ENCODE peak calls at places on chromosomes 5 and 9, in five cellular contexts. Q, A, L, S and P are unnamed samples.

GRCh38 chr9:114898741-114899140 is 31.6 kb downstream of the TNFSF8 start:
- DNase-seq in Q (no peak), A (peak; percentile 59), L (no peak), S (peak; percentile 57), P (no peak)

GRCh38 chr5:134553816-134554215 is 28.3 kb downstream of the JADE2 start:
- DNase-seq in Q (no peak), A (no peak), L (no peak), S (no peak), P (no peak)

GRCh38 chr5:103469288-103470065 is 93.1 kb downstream of the NUDT12 start:
- DNase-seq in Q (no peak), A (no peak), L (no peak), S (no peak), P (no peak)

GRCh38 chr5:73419414-73420390 is 28.9 kb downstream of the FOXD1 start:
- DNase-seq in Q (no peak), A (peak; percentile 28), L (no peak), S (no peak), P (no peak)

GRCh38 chr9:125407432-125407973 is 145.9 kb downstream of the GAPVD1 start:
- DNase-seq in Q (no peak), A (no peak), L (no peak), S (no peak), P (no peak)

GRCh38 chr9:128845186-128845931 is 15.8 kb upstream of the SPOUT1 start:
- DNase-seq in Q (peak; percentile 75), A (no peak), L (peak; percentile 56), S (no peak), P (no peak)

GRCh38 chr9:97567182-97567893 is 65.8 kb downstream of the TSTD2 start:
- DNase-seq in Q (no peak), A (peak; percentile 17), L (no peak), S (no peak), P (peak; percentile 41)

GRCh38 chr5:128784726-128785125 is 180.6 kb upstream of the SLC27A6 start:
- DNase-seq in Q (no peak), A (no peak), L (no peak), S (no peak), P (no peak)

DNA sequence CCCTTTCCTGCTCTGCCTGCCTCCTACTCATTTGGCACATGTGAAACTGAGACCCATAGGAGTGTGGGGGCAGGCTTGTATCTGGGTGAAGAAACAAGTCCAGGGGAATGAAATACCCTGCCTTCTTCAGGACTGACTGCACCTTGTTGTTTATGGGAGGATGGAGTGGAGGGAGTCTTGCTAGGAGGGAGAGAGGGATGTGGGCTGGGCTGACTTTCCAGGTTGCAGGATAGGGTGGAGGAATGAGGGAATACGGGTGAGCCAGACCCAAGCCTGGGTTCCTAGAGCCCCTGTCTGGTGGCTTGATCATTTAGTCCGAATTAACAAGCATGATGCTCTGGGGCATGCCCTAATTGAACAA is 3.3 kb downstream of the CXXC5 start:
- DNase-seq in Q (no peak), A (no peak), L (no peak), S (no peak), P (no peak)
- H3K4me1 ChIP-seq in Q (peaks cover 56% of the 10 kb centered on the region), A (peaks cover 74% of the 10 kb centered on the region), L (peaks cover 52% of the 10 kb centered on the region), S (peaks cover 52% of the 10 kb centered on the region), P (peaks cover 75% of the 10 kb centered on the region)

GRCh38 chr5:170337055-170337454 is 39.5 kb upstream of the LCP2 start:
- DNase-seq in Q (no peak), A (no peak), L (no peak), S (no peak), P (no peak)

GRCh38 chr5:170338272-170338671 is 40.7 kb upstream of the LCP2 start:
- DNase-seq in Q (no peak), A (no peak), L (no peak), S (no peak), P (no peak)

GRCh38 chr5:170341545-170341944 is 44.0 kb upstream of the LCP2 start:
- DNase-seq in Q (no peak), A (no peak), L (no peak), S (no peak), P (no peak)

GRCh38 chr5:170339780-170340167 is 42.2 kb upstream of the LCP2 start:
- DNase-seq in Q (no peak), A (no peak), L (no peak), S (no peak), P (no peak)

DNA sequence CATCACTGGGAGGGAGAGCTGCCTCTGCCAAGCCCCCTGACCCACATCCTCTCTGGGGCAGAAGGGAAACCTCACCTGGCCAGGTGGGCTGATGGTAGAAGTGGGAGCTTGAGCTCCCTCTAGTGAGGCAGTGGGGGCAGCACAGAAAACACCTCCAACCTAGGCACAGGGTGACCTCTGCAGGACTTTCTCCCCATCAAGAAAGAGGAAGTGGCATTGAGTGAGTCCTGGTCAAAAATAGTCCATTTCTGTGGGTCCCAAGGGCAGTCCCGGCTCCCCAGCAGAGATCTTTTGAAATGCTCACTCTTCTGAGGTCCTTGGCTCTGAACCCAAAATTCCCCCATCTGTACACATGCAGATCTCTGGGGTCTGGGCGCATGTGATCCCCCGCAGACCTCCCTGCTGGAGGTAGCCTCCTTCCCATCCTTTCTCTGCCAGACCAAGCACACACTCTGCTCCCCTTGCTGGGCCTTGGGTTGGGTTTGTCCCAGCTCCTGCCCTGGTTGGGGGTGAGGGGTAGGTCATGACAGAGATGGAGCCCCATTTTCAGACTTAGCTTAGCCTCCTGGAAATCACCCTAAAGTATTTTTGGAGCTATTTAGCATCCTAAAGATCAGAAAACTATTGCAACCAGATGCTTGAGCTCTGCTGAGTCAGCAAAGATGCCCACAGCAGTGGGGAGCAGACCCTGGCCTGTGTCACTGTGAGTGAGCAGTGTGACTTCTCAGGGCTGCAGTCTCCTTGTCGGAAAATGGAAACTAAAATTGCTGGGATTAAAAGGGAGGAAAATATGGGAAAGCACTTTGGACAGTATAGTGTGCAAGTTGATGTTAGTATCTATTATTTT is 41.6 kb upstream of the LCP2 start:
- DNase-seq in Q (no peak), A (no peak), L (no peak), S (no peak), P (no peak)
- TF ChIP-seq CTCF in Q (peak; percentile 54), A (no peak), L (peak; percentile 16), S (no peak), P (peak; percentile 64)

GRCh38 chr5:124060010-124060409 is 548.0 kb downstream of the CSNK1G3 start:
- DNase-seq in Q (no peak), A (no peak), L (no peak), S (no peak), P (no peak)

GRCh38 chr5:124056326-124057160 is 544.6 kb downstream of the CSNK1G3 start:
- DNase-seq in Q (no peak), A (no peak), L (no peak), S (no peak), P (peak; percentile 53)

GRCh38 chr5:124059200-124059599 is 547.2 kb downstream of the CSNK1G3 start:
- DNase-seq in Q (peak; percentile 69), A (no peak), L (no peak), S (no peak), P (no peak)

GRCh38 chr5:124057815-124058231 is 545.8 kb downstream of the CSNK1G3 start:
- DNase-seq in Q (no peak), A (no peak), L (no peak), S (no peak), P (no peak)

DNA sequence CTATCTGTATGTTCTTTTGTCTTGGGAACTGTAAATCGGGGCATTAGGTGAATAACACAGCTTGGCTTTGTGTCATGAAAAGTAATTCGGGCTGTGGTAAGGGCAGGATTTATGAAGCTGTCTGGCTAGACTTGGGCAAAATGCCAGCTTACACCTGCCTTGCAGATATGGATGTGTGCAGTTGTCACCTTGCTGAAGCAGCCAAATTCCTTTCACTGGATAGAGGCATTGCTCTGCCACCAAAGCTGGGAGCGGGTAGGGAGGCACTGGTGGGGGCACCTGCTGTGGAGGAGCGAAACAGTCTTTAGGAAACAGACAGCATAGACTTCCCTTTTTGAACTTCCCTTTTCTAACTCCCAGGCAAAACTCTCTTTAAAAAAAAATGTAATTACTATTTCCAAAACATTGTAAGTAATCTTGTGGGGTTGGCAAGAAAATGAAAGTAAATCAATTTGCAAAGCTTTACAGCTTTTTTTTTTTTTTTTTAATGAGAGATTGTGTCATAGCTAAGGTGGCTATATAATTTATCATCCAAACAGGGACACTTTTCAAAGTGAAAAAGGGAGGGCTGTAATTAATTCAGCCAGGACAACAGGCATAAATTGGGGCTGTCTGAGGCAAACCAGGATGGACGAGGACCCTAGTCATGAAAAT is 545.3 kb downstream of the CSNK1G3 start:
- DNase-seq in Q (peak; percentile 38), A (peak; percentile 21), L (peak; percentile 35), S (peak; percentile 54), P (peak; percentile 63)
- H3K4me3 ChIP-seq in Q (no peak overlapping the region), A (no peak overlapping the region), L (no peak overlapping the region), S (no peak overlapping the region), P (peak overlapping the region; percentile 17)

GRCh38 chr5:125536095-125536494 is 789.7 kb upstream of the ZNF608 start:
- DNase-seq in Q (no peak), A (no peak), L (no peak), S (no peak), P (no peak)
- H3K4me1 ChIP-seq in Q (peaks cover 5% of the 10 kb centered on the region), A (no peaks in the 10 kb centered on the region), L (no peaks in the 10 kb centered on the region), S (no peaks in the 10 kb centered on the region), P (no peaks in the 10 kb centered on the region)

GRCh38 chr5:138438003-138438723 is 694 bp upstream of the REEP2 start:
- DNase-seq in Q (no peak), A (no peak), L (no peak), S (no peak), P (no peak)

GRCh38 chr5:138441221-138441620 is 2.4 kb downstream of the REEP2 start:
- DNase-seq in Q (no peak), A (no peak), L (no peak), S (no peak), P (peak; percentile 40)

GRCh38 chr5:138439537-138440225 is 824 bp downstream of the REEP2 start:
- DNase-seq in Q (no peak), A (no peak), L (no peak), S (no peak), P (peak; percentile 61)

GRCh38 chr5:138440226-138441073 is 1.6 kb downstream of the REEP2 start:
- DNase-seq in Q (no peak), A (no peak), L (no peak), S (no peak), P (peak; percentile 48)

DNA sequence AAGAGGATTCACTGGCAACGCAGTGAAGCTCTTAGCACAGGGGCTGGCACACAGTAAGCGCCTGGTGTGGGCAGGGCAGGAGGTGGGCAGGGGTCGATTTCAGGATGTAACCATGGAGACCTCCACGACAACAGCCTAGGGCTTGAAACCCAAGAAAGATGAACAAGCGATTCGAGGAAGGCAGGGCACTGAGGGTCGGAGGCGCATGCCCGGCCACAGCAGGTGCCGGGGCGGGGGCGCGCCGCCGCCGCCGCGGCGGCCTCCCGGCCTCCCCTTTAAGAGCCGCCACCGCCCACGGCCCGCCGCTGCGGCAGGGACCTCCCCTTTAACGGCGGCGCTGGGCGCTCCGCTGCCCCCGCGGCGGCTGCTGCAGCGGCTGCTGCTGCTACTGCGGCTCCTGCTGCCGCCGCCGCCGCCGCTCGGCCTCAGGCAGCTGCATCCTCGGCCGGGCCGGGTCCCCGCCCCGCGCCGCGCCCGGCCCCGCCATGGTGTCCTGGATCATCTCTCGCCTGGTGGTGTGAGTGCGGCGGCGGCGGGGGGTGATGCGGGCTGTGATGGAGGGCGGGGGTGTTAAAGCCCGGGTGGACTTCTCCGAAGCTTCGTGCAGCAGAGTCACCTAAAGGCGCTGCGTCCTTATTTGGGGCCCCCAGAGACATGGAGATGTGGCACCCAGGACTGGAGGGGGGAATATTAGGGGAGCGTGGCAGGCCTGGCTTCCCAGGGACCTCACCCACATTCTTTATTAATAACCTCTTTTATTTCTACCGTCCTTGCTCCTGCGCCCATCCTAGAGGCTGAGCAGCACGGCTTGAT is at the start of gene REEP2:
- DNase-seq in Q (peak; percentile 43), A (no peak), L (no peak), S (peak; percentile 57), P (peak; percentile 79)
- TF ChIP-seq CTCF in Q (no peak), A (no peak), L (no peak), S (no peak), P (no peak)